ENCODE peak calls at places on chromosomes 11 and 22, in ten cellular contexts. One of them, this sample, is unnamed.
A peak's percentile ranks its signal among the peaks of the same experiment; 100 is the strongest.

GRCh38 chr11:96306933-96307747 is 35.9 kb downstream of the MAML2 start:
- DNase-seq in stomach: peak; percentile 90
- DNase-seq in upper lobe of right lung: no peak
- DNase-seq in ovary: peak; percentile 52
- DNase-seq in cardiac muscle cell: peak; percentile 99
- DNase-seq in fibroblast of lung: peak; percentile 99
- DNase-seq in HCT116: peak; percentile 95
- DNase-seq in colonic mucosa: peak; percentile 94
- DNase-seq in sigmoid colon: peak; percentile 90
- DNase-seq in left ventricle myocardium inferior: peak; percentile 44
- DNase-seq in this sample: peak; percentile 77

GRCh38 chr22:37967637-37968451 is 14.3 kb downstream of the POLR2F start:
- DNase-seq in stomach: no peak
- DNase-seq in upper lobe of right lung: no peak
- DNase-seq in ovary: no peak
- DNase-seq in cardiac muscle cell: no peak
- DNase-seq in fibroblast of lung: no peak
- DNase-seq in HCT116: no peak
- DNase-seq in colonic mucosa: no peak
- DNase-seq in sigmoid colon: no peak
- DNase-seq in left ventricle myocardium inferior: no peak
- DNase-seq in this sample: no peak

GRCh38 chr11:124872280-124872679 is 7.0 kb downstream of the ROBO3 start:
- DNase-seq in stomach: no peak
- DNase-seq in upper lobe of right lung: no peak
- DNase-seq in ovary: no peak
- DNase-seq in cardiac muscle cell: no peak
- DNase-seq in fibroblast of lung: no peak
- DNase-seq in HCT116: no peak
- DNase-seq in colonic mucosa: no peak
- DNase-seq in sigmoid colon: peak; percentile 51
- DNase-seq in left ventricle myocardium inferior: no peak
- DNase-seq in this sample: no peak

GRCh38 chr22:48891688-48892380 is 935.8 kb downstream of the BRD1 start:
- DNase-seq in stomach: peak; percentile 18
- DNase-seq in upper lobe of right lung: peak; percentile 36
- DNase-seq in ovary: no peak
- DNase-seq in cardiac muscle cell: no peak
- DNase-seq in fibroblast of lung: no peak
- DNase-seq in HCT116: no peak
- DNase-seq in colonic mucosa: no peak
- DNase-seq in sigmoid colon: no peak
- DNase-seq in left ventricle myocardium inferior: no peak
- DNase-seq in this sample: no peak

GRCh38 chr11:127859941-127860354 is 727.4 kb downstream of the ETS1 start:
- DNase-seq in stomach: no peak
- DNase-seq in upper lobe of right lung: no peak
- DNase-seq in ovary: no peak
- DNase-seq in cardiac muscle cell: no peak
- DNase-seq in fibroblast of lung: no peak
- DNase-seq in HCT116: no peak
- DNase-seq in colonic mucosa: no peak
- DNase-seq in sigmoid colon: no peak
- DNase-seq in left ventricle myocardium inferior: no peak
- DNase-seq in this sample: no peak

GRCh38 chr11:132604446-132604845 is 927.9 kb downstream of the OPCML start:
- DNase-seq in stomach: no peak
- DNase-seq in upper lobe of right lung: no peak
- DNase-seq in ovary: no peak
- DNase-seq in cardiac muscle cell: peak; percentile 47
- DNase-seq in fibroblast of lung: peak; percentile 39
- DNase-seq in HCT116: no peak
- DNase-seq in colonic mucosa: no peak
- DNase-seq in sigmoid colon: no peak
- DNase-seq in left ventricle myocardium inferior: no peak
- DNase-seq in this sample: no peak

GRCh38 chr22:27381960-27382742 is 419.4 kb downstream of the MN1 start:
- DNase-seq in stomach: no peak
- DNase-seq in upper lobe of right lung: no peak
- DNase-seq in ovary: no peak
- DNase-seq in cardiac muscle cell: no peak
- DNase-seq in fibroblast of lung: no peak
- DNase-seq in HCT116: no peak
- DNase-seq in colonic mucosa: no peak
- DNase-seq in sigmoid colon: no peak
- DNase-seq in left ventricle myocardium inferior: no peak
- DNase-seq in this sample: no peak

GRCh38 chr22:35076648-35077047 is 10.7 kb downstream of the ISX start:
- DNase-seq in stomach: no peak
- DNase-seq in upper lobe of right lung: no peak
- DNase-seq in ovary: no peak
- DNase-seq in cardiac muscle cell: no peak
- DNase-seq in fibroblast of lung: no peak
- DNase-seq in HCT116: no peak
- DNase-seq in colonic mucosa: no peak
- DNase-seq in sigmoid colon: no peak
- DNase-seq in left ventricle myocardium inferior: no peak
- DNase-seq in this sample: no peak

GRCh38 chr11:19953342-19953741 is 206.9 kb downstream of the DBX1 start:
- DNase-seq in stomach: no peak
- DNase-seq in upper lobe of right lung: no peak
- DNase-seq in ovary: no peak
- DNase-seq in cardiac muscle cell: peak; percentile 41
- DNase-seq in fibroblast of lung: peak; percentile 35
- DNase-seq in HCT116: no peak
- DNase-seq in colonic mucosa: no peak
- DNase-seq in sigmoid colon: no peak
- DNase-seq in left ventricle myocardium inferior: no peak
- DNase-seq in this sample: no peak

GRCh38 chr22:30902496-30903357 is 65.8 kb downstream of the MORC2 start:
- DNase-seq in stomach: peak; percentile 18
- DNase-seq in upper lobe of right lung: peak; percentile 37
- DNase-seq in ovary: no peak
- DNase-seq in cardiac muscle cell: peak; percentile 31
- DNase-seq in fibroblast of lung: no peak
- DNase-seq in HCT116: no peak
- DNase-seq in colonic mucosa: no peak
- DNase-seq in sigmoid colon: no peak
- DNase-seq in left ventricle myocardium inferior: no peak
- DNase-seq in this sample: no peak

GRCh38 chr22:21443057-21443734 is 24.0 kb upstream of the TMEM191C start:
- DNase-seq in stomach: peak; percentile 22
- DNase-seq in upper lobe of right lung: peak; percentile 40
- DNase-seq in ovary: peak; percentile 29
- DNase-seq in cardiac muscle cell: no peak
- DNase-seq in fibroblast of lung: no peak
- DNase-seq in HCT116: no peak
- DNase-seq in colonic mucosa: no peak
- DNase-seq in sigmoid colon: peak; percentile 49
- DNase-seq in left ventricle myocardium inferior: no peak
- DNase-seq in this sample: peak; percentile 8

GRCh38 chr11:62705401-62705800 is 1.8 kb downstream of the BSCL2 start:
- DNase-seq in stomach: no peak
- DNase-seq in upper lobe of right lung: peak; percentile 63
- DNase-seq in ovary: peak; percentile 43
- DNase-seq in cardiac muscle cell: no peak
- DNase-seq in fibroblast of lung: no peak
- DNase-seq in HCT116: no peak
- DNase-seq in colonic mucosa: no peak
- DNase-seq in sigmoid colon: no peak
- DNase-seq in left ventricle myocardium inferior: no peak
- DNase-seq in this sample: peak; percentile 24

GRCh38 chr11:134032501-134033091 is 36.3 kb upstream of the JAM3 start:
- DNase-seq in stomach: no peak
- DNase-seq in upper lobe of right lung: no peak
- DNase-seq in ovary: no peak
- DNase-seq in cardiac muscle cell: no peak
- DNase-seq in fibroblast of lung: no peak
- DNase-seq in HCT116: no peak
- DNase-seq in colonic mucosa: peak; percentile 31
- DNase-seq in sigmoid colon: peak; percentile 78
- DNase-seq in left ventricle myocardium inferior: no peak
- DNase-seq in this sample: peak; percentile 84

GRCh38 chr11:17719940-17720795 is 797 bp downstream of the MYOD1 start:
- DNase-seq in stomach: no peak
- DNase-seq in upper lobe of right lung: no peak
- DNase-seq in ovary: no peak
- DNase-seq in cardiac muscle cell: peak; percentile 40
- DNase-seq in fibroblast of lung: no peak
- DNase-seq in HCT116: no peak
- DNase-seq in colonic mucosa: no peak
- DNase-seq in sigmoid colon: no peak
- DNase-seq in left ventricle myocardium inferior: no peak
- DNase-seq in this sample: no peak

GRCh38 chr11:46264976-46265375 is 12.5 kb upstream of the CREB3L1 start:
- DNase-seq in stomach: no peak
- DNase-seq in upper lobe of right lung: no peak
- DNase-seq in ovary: no peak
- DNase-seq in cardiac muscle cell: no peak
- DNase-seq in fibroblast of lung: no peak
- DNase-seq in HCT116: no peak
- DNase-seq in colonic mucosa: no peak
- DNase-seq in sigmoid colon: no peak
- DNase-seq in left ventricle myocardium inferior: no peak
- DNase-seq in this sample: no peak
- H3K4me1 ChIP-seq in stomach: peaks cover 8% of the 10 kb centered on the region
- H3K4me1 ChIP-seq in upper lobe of right lung: no peaks in the 10 kb centered on the region
- H3K4me1 ChIP-seq in ovary: no peaks in the 10 kb centered on the region
- H3K4me1 ChIP-seq in cardiac muscle cell: no peaks in the 10 kb centered on the region
- H3K4me1 ChIP-seq in fibroblast of lung: no peaks in the 10 kb centered on the region
- H3K4me1 ChIP-seq in HCT116: no peaks in the 10 kb centered on the region
- H3K4me1 ChIP-seq in colonic mucosa: no peaks in the 10 kb centered on the region
- H3K4me1 ChIP-seq in sigmoid colon: no peaks in the 10 kb centered on the region
- H3K4me1 ChIP-seq in left ventricle myocardium inferior: peaks cover 27% of the 10 kb centered on the region
- H3K4me1 ChIP-seq in this sample: no peaks in the 10 kb centered on the region

DNA sequence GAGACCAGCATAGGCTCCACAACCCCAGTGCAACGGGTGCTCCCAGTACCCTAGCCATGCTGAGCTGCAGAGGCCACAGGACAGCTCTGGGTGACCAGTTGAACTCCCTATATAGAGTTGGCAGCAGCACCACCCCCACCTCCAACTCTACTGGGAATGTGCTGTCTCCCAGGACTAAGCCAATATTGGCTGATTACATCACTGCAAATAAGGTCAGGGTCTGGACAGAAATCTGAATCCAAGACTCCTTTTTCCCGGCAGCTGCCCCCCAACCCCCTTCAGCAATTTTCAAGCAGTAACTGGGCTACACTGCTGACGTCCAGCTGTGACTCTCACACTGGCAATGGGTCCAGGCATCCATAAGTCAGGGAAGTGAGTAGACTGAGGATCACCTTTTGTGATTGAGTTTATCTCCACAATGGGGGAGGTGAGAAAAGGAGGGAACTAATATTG is at the start of gene HPX:
- DNase-seq in stomach: no peak
- DNase-seq in upper lobe of right lung: no peak
- DNase-seq in ovary: no peak
- DNase-seq in cardiac muscle cell: peak; percentile 1
- DNase-seq in fibroblast of lung: no peak
- DNase-seq in HCT116: no peak
- DNase-seq in colonic mucosa: no peak
- DNase-seq in sigmoid colon: no peak
- DNase-seq in left ventricle myocardium inferior: no peak
- DNase-seq in this sample: no peak
- TF ChIP-seq CTCF in stomach: no peak
- TF ChIP-seq CTCF in upper lobe of right lung: no peak
- TF ChIP-seq CTCF in ovary: no peak
- TF ChIP-seq CTCF in cardiac muscle cell: no peak
- TF ChIP-seq CTCF in fibroblast of lung: no peak
- TF ChIP-seq CTCF in HCT116: no peak
- TF ChIP-seq CTCF in colonic mucosa: no peak
- TF ChIP-seq CTCF in sigmoid colon: no peak
- TF ChIP-seq CTCF in left ventricle myocardium inferior: no peak
- TF ChIP-seq CTCF in this sample: no peak

DNA sequence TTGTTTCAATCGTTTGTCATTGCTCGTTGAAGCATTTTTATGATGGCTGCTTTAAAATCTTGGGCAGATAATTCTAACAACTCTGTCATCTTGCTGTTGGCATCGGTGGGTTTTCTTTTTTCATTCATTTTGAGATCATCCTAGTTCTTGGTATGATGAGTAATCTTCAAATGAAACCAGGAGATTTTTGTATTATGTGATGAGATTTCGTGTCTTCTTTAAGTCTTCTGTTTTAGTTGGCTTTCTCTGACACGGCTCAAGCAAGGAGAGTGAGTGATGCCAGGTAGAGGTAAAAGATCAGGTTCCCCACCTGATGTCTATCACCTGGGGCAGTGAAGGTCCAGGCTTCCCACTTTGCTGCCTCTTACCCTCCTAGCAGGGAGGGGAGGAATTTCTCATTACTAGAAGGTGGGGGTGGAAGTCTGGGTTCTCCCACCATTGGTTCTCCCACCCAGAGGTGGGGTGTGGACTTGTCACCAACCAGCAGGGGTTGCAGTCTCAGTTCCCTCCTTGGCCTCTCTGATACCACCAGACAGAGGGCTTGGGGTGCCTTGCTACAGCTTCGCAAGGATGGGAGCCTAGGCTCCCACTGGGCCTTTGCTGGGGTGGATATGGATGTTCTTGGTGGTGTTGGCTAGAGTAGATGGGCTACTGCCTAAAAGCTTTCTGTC is 12.9 kb downstream of the CDC45 start:
- DNase-seq in stomach: no peak
- DNase-seq in upper lobe of right lung: no peak
- DNase-seq in ovary: no peak
- DNase-seq in cardiac muscle cell: no peak
- DNase-seq in fibroblast of lung: no peak
- DNase-seq in HCT116: no peak
- DNase-seq in colonic mucosa: no peak
- DNase-seq in sigmoid colon: no peak
- DNase-seq in left ventricle myocardium inferior: no peak
- DNase-seq in this sample: no peak
- H3K36me3 ChIP-seq in stomach: no peaks in the 10 kb centered on the region
- H3K36me3 ChIP-seq in upper lobe of right lung: no peaks in the 10 kb centered on the region
- H3K36me3 ChIP-seq in ovary: no peaks in the 10 kb centered on the region
- H3K36me3 ChIP-seq in cardiac muscle cell: no peaks in the 10 kb centered on the region
- H3K36me3 ChIP-seq in fibroblast of lung: peaks cover 1% of the 10 kb centered on the region
- H3K36me3 ChIP-seq in HCT116: peaks cover 5% of the 10 kb centered on the region
- H3K36me3 ChIP-seq in colonic mucosa: no peaks in the 10 kb centered on the region
- H3K36me3 ChIP-seq in sigmoid colon: no peaks in the 10 kb centered on the region
- H3K36me3 ChIP-seq in left ventricle myocardium inferior: no peaks in the 10 kb centered on the region
- H3K36me3 ChIP-seq in this sample: peaks cover 60% of the 10 kb centered on the region

DNA sequence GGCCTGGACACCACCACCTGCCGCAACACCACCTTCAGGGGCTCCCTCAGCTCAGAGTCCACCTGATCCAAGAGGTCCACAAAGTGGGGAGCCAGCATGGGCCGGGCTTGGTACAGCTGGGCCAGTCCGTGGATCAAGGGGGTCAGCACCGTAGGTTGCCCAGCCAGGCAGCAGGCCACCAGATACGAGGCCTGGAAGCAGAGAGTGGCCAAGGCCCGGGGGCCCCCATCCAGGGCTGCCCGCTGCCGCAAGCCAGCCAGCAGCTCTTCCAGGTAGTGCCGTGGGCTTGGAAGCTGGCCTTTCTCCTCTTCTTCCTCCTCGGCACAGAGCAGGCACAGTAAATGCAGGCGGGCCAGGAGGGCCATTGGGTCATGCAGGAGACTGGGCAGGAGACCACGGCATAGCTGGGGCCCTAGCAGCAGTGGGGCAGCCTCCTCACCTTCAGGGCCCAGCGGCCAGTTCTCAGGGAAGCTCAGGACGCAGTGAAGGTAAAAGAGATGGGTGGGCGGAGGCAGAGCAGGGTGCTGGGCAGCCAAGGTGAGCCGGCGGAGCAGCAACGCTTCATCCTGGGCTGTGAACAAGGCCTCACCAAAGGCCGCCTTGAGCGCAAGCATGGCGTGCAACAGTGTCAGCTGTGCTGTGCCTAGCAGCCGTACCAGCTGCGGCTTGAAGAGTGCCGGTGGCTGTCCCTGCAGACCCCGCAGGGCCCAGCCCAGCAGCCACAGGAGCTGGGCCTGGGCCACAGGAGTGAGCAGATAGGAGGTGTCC is 1.7 kb downstream of the AP5B1 start:
- DNase-seq in stomach: peak; percentile 22
- DNase-seq in upper lobe of right lung: peak; percentile 66
- DNase-seq in ovary: no peak
- DNase-seq in cardiac muscle cell: no peak
- DNase-seq in fibroblast of lung: no peak
- DNase-seq in HCT116: no peak
- DNase-seq in colonic mucosa: peak; percentile 17
- DNase-seq in sigmoid colon: peak; percentile 61
- DNase-seq in left ventricle myocardium inferior: no peak
- DNase-seq in this sample: no peak
- H3K4me1 ChIP-seq in stomach: peaks cover 63% of the 10 kb centered on the region
- H3K4me1 ChIP-seq in upper lobe of right lung: peaks cover 31% of the 10 kb centered on the region
- H3K4me1 ChIP-seq in ovary: peaks cover 9% of the 10 kb centered on the region
- H3K4me1 ChIP-seq in cardiac muscle cell: no peaks in the 10 kb centered on the region
- H3K4me1 ChIP-seq in fibroblast of lung: peaks cover 4% of the 10 kb centered on the region
- H3K4me1 ChIP-seq in HCT116: peaks cover 33% of the 10 kb centered on the region
- H3K4me1 ChIP-seq in colonic mucosa: peaks cover 6% of the 10 kb centered on the region
- H3K4me1 ChIP-seq in sigmoid colon: peaks cover 17% of the 10 kb centered on the region
- H3K4me1 ChIP-seq in left ventricle myocardium inferior: peaks cover 34% of the 10 kb centered on the region
- H3K4me1 ChIP-seq in this sample: no peaks in the 10 kb centered on the region